ENCODE peak calls at places on chromosome 13, in four cellular contexts. T is A549, V is K562, C is HepG2. B is an unnamed sample.

GRCh38 chr13:74889321-74889720 is 592.6 kb downstream of the TBC1D4 start:
- DNase-seq in T (no peak), V (no peak), C (no peak), B (no peak)

GRCh38 chr13:65787087-65787486 is 1443.0 kb downstream of the PCDH9 start:
- DNase-seq in T (no peak), V (no peak), C (no peak), B (no peak)

GRCh38 chr13:112968910-112969691 is at the start of gene MCF2L:
- DNase-seq in T (peak), V (no peak), C (peak), B (no peak)

GRCh38 chr13:52010890-52011689 is at the start of gene ATP7B:
- DNase-seq in T (peak), V (peak), C (peak), B (peak)

GRCh38 chr13:21557995-21558394 is 46.0 kb downstream of the MICU2 start:
- DNase-seq in T (peak), V (peak), C (peak), B (peak)

GRCh38 chr13:65275838-65276630 is 1954.1 kb downstream of the PCDH9 start:
- DNase-seq in T (peak), V (no peak), C (no peak), B (no peak)

GRCh38 chr13:38804061-38804460 is 117.2 kb downstream of the FREM2 start:
- DNase-seq in T (no peak), V (no peak), C (no peak), B (no peak)

GRCh38 chr13:80168089-80168850 is 172.7 kb downstream of the SPRY2 start:
- DNase-seq in T (no peak), V (no peak), C (no peak), B (no peak)

GRCh38 chr13:33494596-33495214 is 209.2 kb upstream of the STARD13 start:
- DNase-seq in T (peak), V (no peak), C (peak), B (no peak)

GRCh38 chr13:44368062-44368591 is 5.5 kb upstream of the SERP2 start:
- DNase-seq in T (peak), V (peak), C (no peak), B (no peak)
- TF ChIP-seq NR3C1 in T (no peak), V (no peak), C (no peak), B (no peak)

GRCh38 chr13:59906413-59907027 is 257.2 kb downstream of the DIAPH3 start:
- DNase-seq in T (peak), V (no peak), C (peak), B (no peak)
- TF ChIP-seq NR3C1 in T (no peak), V (no peak), C (no peak), B (no peak)

DNA sequence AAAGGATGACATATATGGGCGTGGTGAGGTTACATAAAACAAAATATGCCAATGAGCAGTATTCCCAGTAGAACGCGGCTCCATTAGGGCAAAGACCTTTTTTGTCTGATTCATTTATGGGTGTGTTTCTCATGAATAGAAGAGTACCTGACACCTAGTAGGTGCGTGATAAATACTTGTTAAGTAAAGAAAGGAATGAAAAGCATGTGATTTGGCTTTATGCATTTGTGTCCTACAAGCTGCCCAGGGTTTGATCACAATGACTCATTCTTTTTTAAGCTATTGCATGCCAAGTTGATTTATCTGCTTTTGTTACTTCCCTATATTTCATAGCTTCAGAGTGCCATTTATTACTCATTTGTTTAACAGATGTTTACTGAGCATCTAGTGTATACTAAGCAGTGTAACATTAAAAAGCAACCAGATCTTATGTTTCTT is 19.1 kb upstream of the KCTD4 start:
- DNase-seq in T (peak), V (no peak), C (no peak), B (no peak)
- TF ChIP-seq NR3C1 in T (no peak), V (no peak), C (no peak), B (no peak)

GRCh38 chr13:114067381-114067885 is 65.0 kb downstream of the RASA3 start:
- DNase-seq in T (no peak), V (no peak), C (no peak), B (no peak)

GRCh38 chr13:114069376-114070097 is 62.9 kb downstream of the RASA3 start:
- DNase-seq in T (no peak), V (no peak), C (no peak), B (no peak)

GRCh38 chr13:114066956-114067355 is 65.5 kb downstream of the RASA3 start:
- DNase-seq in T (no peak), V (no peak), C (no peak), B (no peak)

GRCh38 chr13:114068723-114069322 is 63.6 kb downstream of the RASA3 start:
- DNase-seq in T (peak), V (no peak), C (no peak), B (peak)

GRCh38 chr13:114067886-114068722 is 64.3 kb downstream of the RASA3 start:
- DNase-seq in T (no peak), V (no peak), C (no peak), B (peak)
- TF ChIP-seq NR3C1 in T (no peak), V (no peak), C (no peak), B (no peak)

GRCh38 chr13:110298566-110299321 is 8.2 kb downstream of the COL4A1 start:
- DNase-seq in T (no peak), V (no peak), C (no peak), B (no peak)
- TF ChIP-seq NR3C1 in T (no peak), V (no peak), C (no peak), B (no peak)

DNA sequence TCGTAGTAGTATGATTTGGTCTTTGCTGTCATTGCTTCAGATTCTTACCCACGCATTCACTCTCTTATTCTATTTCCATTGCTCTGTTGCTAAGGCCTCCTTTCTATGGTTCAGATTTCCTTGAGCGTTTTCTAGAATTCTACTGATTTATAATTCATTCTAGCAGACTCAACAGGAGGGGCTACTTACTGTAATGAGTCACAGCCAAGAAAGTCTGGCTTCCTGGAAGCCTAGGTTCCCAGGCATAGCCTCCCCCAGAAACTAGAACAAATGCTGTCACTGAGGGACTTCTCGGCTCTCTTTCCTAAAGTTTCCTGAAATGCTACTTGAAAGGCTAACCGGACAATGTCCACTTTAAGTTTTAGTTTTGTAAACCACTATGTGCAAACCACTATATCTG is 47.7 kb upstream of the SPATA13 start:
- DNase-seq in T (no peak), V (no peak), C (no peak), B (no peak)
- TF ChIP-seq NR3C1 in T (no peak), V (no peak), C (no peak), B (no peak)

B was measured in WTC11.